ENCODE peak calls at places on chromosomes 7 and 10, in five cellular contexts. X is mesendoderm, M is Peyer's patch, J is HepG2, F is stomach. S is an unnamed sample.

GRCh38 chr10:127720903-127721302 is 16.1 kb upstream of the FOXI2 start:
- DNase-seq in X (no peak), M (no peak), J (no peak), F (no peak), S (no peak)

GRCh38 chr7:4100148-4100547 is 581.9 kb upstream of the FOXK1 start:
- DNase-seq in X (no peak), M (no peak), J (no peak), F (no peak), S (no peak)

GRCh38 chr10:103763374-103764202 is 91.8 kb downstream of the SH3PXD2A start:
- DNase-seq in X (peak), M (peak), J (no peak), F (no peak), S (peak)

GRCh38 chr10:61870521-61870895 is 31.0 kb upstream of the ARID5B start:
- DNase-seq in X (no peak), M (no peak), J (no peak), F (no peak), S (no peak)

GRCh38 chr7:128398016-128398840 is 11.6 kb downstream of the IMPDH1 start:
- DNase-seq in X (peak), M (peak), J (no peak), F (peak), S (no peak)

GRCh38 chr7:140358771-140359095 is 39.6 kb downstream of the SLC37A3 start:
- DNase-seq in X (peak), M (no peak), J (no peak), F (no peak), S (no peak)

GRCh38 chr10:90042075-90042474 is 340.7 kb downstream of the KIF20B start:
- DNase-seq in X (peak), M (no peak), J (no peak), F (no peak), S (no peak)

GRCh38 chr10:43824934-43825333 is 176.3 kb upstream of the ZNF32 start:
- DNase-seq in X (no peak), M (no peak), J (peak), F (no peak), S (no peak)

GRCh38 chr10:86711957-86712708 is 43.8 kb downstream of the LDB3 start:
- DNase-seq in X (peak), M (peak), J (no peak), F (no peak), S (no peak)

GRCh38 chr10:101887762-101888161 is 44.2 kb upstream of the KCNIP2 start:
- DNase-seq in X (no peak), M (no peak), J (no peak), F (no peak), S (no peak)

GRCh38 chr7:140857048-140857447 is 67.7 kb downstream of the BRAF start:
- DNase-seq in X (no peak), M (no peak), J (no peak), F (no peak), S (no peak)

GRCh38 chr10:117004627-117005453 is at the start of gene SHTN1:
- DNase-seq in X (peak), M (no peak), J (peak), F (peak), S (peak)

GRCh38 chr10:17024461-17024860 is 105.2 kb downstream of the CUBN start:
- DNase-seq in X (no peak), M (no peak), J (no peak), F (no peak), S (no peak)

GRCh38 chr7:34991938-34992840 is 45.1 kb downstream of the DPY19L1 start:
- DNase-seq in X (no peak), M (peak), J (no peak), F (no peak), S (peak)

GRCh38 chr10:133238066-133238804 is 580 bp downstream of the VENTX start:
- DNase-seq in X (no peak), M (no peak), J (no peak), F (no peak), S (no peak)

GRCh38 chr7:2802504-2803341 is 41.4 kb downstream of the GNA12 start:
- DNase-seq in X (peak), M (no peak), J (peak), F (no peak), S (no peak)

GRCh38 chr10:49160110-49160509 is 26.3 kb upstream of the FAM170B start:
- DNase-seq in X (no peak), M (no peak), J (no peak), F (no peak), S (no peak)

GRCh38 chr7:65238785-65239184 is 134.9 kb upstream of the ZNF92 start:
- DNase-seq in X (no peak), M (no peak), J (no peak), F (no peak), S (no peak)

GRCh38 chr7:30888783-30889182 is 22.9 kb upstream of the AQP1 start:
- DNase-seq in X (peak), M (no peak), J (no peak), F (no peak), S (no peak)

GRCh38 chr7:94394058-94394398 is 667 bp upstream of the COL1A2 start:
- DNase-seq in X (no peak), M (no peak), J (no peak), F (no peak), S (no peak)

GRCh38 chr7:94391716-94392390 is 2.8 kb upstream of the COL1A2 start:
- DNase-seq in X (peak), M (no peak), J (no peak), F (no peak), S (no peak)

GRCh38 chr7:94392391-94392782 is 2.3 kb upstream of the COL1A2 start:
- DNase-seq in X (peak), M (no peak), J (no peak), F (no peak), S (no peak)

GRCh38 chr7:94394399-94395140 is at the start of gene COL1A2:
- DNase-seq in X (peak), M (peak), J (no peak), F (peak), S (no peak)

GRCh38 chr7:94393251-94393758 is 1.4 kb upstream of the COL1A2 start:
- DNase-seq in X (peak), M (no peak), J (no peak), F (no peak), S (no peak)
- H3K27ac ChIP-seq in X (peak), M (peak), J (no peak), F (peak), S (no peak)

DNA sequence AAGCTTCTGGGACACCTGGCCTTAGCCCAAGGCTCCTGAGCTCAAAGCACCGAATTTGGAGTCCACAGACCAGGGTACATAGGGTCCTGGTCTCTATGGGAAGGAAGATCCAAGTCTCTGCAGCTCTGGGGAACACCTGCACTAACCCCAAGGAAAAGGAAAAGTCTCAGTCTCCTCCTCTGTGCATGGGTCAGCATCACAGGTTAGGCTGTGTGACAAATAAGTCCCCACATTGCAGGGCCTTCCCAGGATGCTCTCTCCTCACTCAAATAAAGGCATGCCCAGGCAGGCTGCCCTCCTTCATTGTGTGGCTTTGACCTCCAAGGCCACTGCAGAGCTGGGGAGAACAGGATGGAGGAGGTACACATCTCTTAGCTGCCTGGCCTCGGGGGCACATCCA is 121.0 kb upstream of the ZMIZ1 start:
- DNase-seq in X (no peak), M (no peak), J (no peak), F (no peak), S (no peak)
- H3K27ac ChIP-seq in X (no peak), M (no peak), J (no peak), F (no peak), S (no peak)

DNA sequence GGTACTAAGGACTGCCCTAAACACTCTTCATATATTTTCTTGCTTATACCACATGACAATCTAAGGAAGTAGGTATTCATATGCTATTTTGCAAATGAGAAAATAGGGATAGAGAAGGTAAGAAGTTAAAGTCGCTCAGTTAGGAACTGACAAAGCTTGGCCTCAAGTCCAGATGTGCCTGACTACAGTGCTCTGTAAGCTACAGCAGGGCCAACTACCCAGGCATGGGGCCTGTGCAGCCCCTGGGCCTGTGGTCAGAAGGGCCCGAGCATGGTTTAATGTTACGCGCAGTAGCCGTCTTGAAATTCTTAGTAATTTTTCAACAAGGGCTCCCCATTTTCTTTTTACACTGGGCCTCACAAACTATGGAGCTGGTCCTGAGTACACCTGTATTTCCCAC is 146.2 kb downstream of the GLI3 start:
- DNase-seq in X (no peak), M (no peak), J (no peak), F (no peak), S (no peak)
- H3K27ac ChIP-seq in X (peak), M (no peak), J (no peak), F (no peak), S (no peak)

GRCh38 chr10:124558339-124558685 is 96.7 kb downstream of the LHPP start:
- DNase-seq in X (no peak), M (no peak), J (no peak), F (no peak), S (no peak)

GRCh38 chr10:124560377-124560776 is 98.8 kb downstream of the LHPP start:
- DNase-seq in X (no peak), M (no peak), J (no peak), F (no peak), S (no peak)

GRCh38 chr10:124561206-124561605 is 99.6 kb downstream of the LHPP start:
- DNase-seq in X (no peak), M (no peak), J (no peak), F (no peak), S (no peak)

GRCh38 chr10:124558901-124559321 is 97.3 kb downstream of the LHPP start:
- DNase-seq in X (no peak), M (no peak), J (no peak), F (no peak), S (no peak)

DNA sequence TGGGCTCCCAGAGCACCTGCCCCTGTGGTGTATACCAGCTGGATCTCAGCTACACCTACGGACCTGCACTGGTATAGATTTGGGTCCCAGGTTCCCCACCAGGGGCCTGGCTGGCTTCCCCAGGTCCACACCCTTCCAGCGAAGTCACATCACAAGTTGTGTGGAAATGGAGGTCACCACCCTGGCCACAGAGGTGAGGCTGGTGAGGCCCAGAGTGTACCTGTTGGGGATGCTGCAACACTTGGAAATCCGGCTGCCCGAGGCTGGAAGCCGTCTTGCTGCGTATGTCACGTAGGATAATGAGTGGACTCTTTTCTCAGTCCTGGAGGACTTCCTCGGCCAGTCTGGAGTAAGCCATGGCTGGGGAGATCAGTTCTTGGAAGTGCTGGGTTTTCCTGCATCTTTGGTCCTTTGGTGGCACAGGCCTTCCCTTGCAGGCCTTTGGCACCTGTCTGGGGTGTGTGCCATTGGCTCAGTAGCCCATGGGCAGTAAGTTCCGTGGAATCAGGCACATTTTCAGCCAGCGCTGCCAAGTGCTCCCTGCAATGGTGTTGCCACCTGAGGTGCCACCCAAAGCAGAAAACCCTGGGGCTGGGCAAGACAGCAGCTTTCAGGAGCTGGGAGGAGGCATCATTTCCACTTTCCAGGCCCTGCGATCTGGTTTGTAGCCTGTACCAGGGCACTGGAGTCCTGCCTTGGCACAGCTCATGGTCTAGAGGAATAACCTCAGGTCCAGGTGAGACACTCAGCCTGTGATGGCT is 97.9 kb downstream of the LHPP start:
- DNase-seq in X (no peak), M (no peak), J (no peak), F (no peak), S (no peak)
- H3K27ac ChIP-seq in X (no peak), M (no peak), J (no peak), F (peak), S (no peak)

GRCh38 chr10:23693895-23694294 is 255.0 kb downstream of the OTUD1 start:
- DNase-seq in X (no peak), M (no peak), J (no peak), F (no peak), S (no peak)
- H3K27ac ChIP-seq in X (no peak), M (no peak), J (no peak), F (no peak), S (no peak)

DNA sequence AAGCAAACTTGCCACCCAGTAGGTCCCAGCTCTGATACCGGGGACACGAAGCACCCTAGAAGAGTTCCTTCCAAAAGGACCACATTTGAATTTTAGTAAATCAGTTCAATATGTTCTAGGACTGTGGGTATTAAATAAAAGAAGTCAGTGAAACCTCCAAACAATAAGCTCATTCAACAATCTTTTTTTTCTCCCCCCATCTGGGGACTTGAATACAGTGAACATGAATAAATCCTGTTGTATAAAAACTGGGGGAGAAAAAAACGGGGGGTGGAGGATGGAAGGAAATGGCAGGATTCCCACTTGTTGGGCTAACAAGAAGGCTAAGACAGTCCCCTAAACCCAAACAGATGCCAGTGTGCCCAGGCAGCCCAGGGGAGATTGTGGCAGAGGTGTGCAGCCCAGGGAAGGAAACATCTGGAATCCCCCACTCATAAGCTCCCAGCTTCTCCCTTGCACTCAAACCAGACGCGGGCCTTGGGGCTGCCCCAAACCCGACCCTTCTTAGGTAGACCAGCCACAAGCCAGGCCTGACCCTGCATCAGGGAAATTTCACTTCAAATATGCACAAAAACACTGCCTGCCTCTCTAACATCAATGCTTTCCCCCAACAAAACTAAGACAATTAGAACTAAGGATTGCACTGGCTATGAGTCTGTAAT is 8.8 kb downstream of the AFAP1L2 start:
- DNase-seq in X (no peak), M (no peak), J (no peak), F (no peak), S (no peak)
- H3K27ac ChIP-seq in X (no peak), M (no peak), J (no peak), F (no peak), S (no peak)

S was measured in CD4-positive, alpha-beta memory T cell.